ENCODE peak calls at places on chromosome 1, in five cellular contexts. One of them, this sample, is unnamed.

GRCh38 chr1:107936498-107937481 is 28.2 kb downstream of the VAV3 start:
- DNase-seq in mammary epithelial cell: peak; percentile 97
- DNase-seq in Caco-2: no peak
- DNase-seq in psoas muscle: no peak
- DNase-seq in uterus: no peak
- DNase-seq in this sample: peak; percentile 61

GRCh38 chr1:111729271-111729921 is 9.8 kb downstream of the INKA2 start:
- DNase-seq in psoas muscle: peak; percentile 76
- DNase-seq in Caco-2: no peak
- DNase-seq in mammary epithelial cell: no peak
- DNase-seq in uterus: no peak
- DNase-seq in this sample: no peak

GRCh38 chr1:201309420-201309819 is 26.1 kb downstream of the PKP1 start:
- DNase-seq in Caco-2: peak; percentile 84
- DNase-seq in psoas muscle: peak; percentile 92
- DNase-seq in mammary epithelial cell: peak; percentile 94
- DNase-seq in uterus: peak; percentile 20
- DNase-seq in this sample: peak; percentile 85

GRCh38 chr1:225875044-225875822 is 6.9 kb downstream of the TMEM63A start:
- DNase-seq in uterus: no peak
- DNase-seq in psoas muscle: no peak
- DNase-seq in Caco-2: peak; percentile 79
- DNase-seq in mammary epithelial cell: peak; percentile 82
- DNase-seq in this sample: peak; percentile 88

GRCh38 chr1:116066868-116067563 is 44.2 kb upstream of the MAB21L3 start:
- DNase-seq in psoas muscle: no peak
- DNase-seq in uterus: no peak
- DNase-seq in Caco-2: no peak
- DNase-seq in mammary epithelial cell: peak; percentile 7
- DNase-seq in this sample: no peak

GRCh38 chr1:223189525-223189902 is 46.5 kb upstream of the TLR5 start:
- DNase-seq in Caco-2: no peak
- DNase-seq in mammary epithelial cell: no peak
- DNase-seq in psoas muscle: no peak
- DNase-seq in uterus: no peak
- DNase-seq in this sample: no peak

GRCh38 chr1:66618390-66618789 is 84.4 kb downstream of the SGIP1 start:
- DNase-seq in mammary epithelial cell: no peak
- DNase-seq in uterus: no peak
- DNase-seq in Caco-2: no peak
- DNase-seq in psoas muscle: no peak
- DNase-seq in this sample: no peak

GRCh38 chr1:154931940-154932487 is 4.5 kb downstream of the PMVK start:
- DNase-seq in psoas muscle: no peak
- DNase-seq in mammary epithelial cell: peak; percentile 83
- DNase-seq in Caco-2: peak; percentile 39
- DNase-seq in uterus: no peak
- DNase-seq in this sample: peak; percentile 92

GRCh38 chr1:89051300-89051943 is 13.6 kb downstream of the GBP1 start:
- DNase-seq in uterus: no peak
- DNase-seq in psoas muscle: no peak
- DNase-seq in mammary epithelial cell: no peak
- DNase-seq in Caco-2: no peak
- DNase-seq in this sample: no peak

GRCh38 chr1:200332716-200333115 is 77.1 kb downstream of the ZNF281 start:
- DNase-seq in psoas muscle: no peak
- DNase-seq in mammary epithelial cell: no peak
- DNase-seq in Caco-2: no peak
- DNase-seq in uterus: no peak
- DNase-seq in this sample: no peak

GRCh38 chr1:228496084-228496483 is 8.9 kb downstream of the RNF187 start:
- DNase-seq in psoas muscle: no peak
- DNase-seq in mammary epithelial cell: no peak
- DNase-seq in uterus: no peak
- DNase-seq in Caco-2: no peak
- DNase-seq in this sample: no peak

GRCh38 chr1:151716771-151717631 is at the start of gene CELF3:
- DNase-seq in mammary epithelial cell: no peak
- DNase-seq in uterus: no peak
- DNase-seq in Caco-2: no peak
- DNase-seq in psoas muscle: no peak
- DNase-seq in this sample: no peak

GRCh38 chr1:116262207-116262994 is 110.6 kb upstream of the ATP1A1 start:
- DNase-seq in uterus: no peak
- DNase-seq in Caco-2: no peak
- DNase-seq in mammary epithelial cell: no peak
- DNase-seq in psoas muscle: no peak
- DNase-seq in this sample: no peak

GRCh38 chr1:246506785-246507639 is at the start of gene SMYD3:
- DNase-seq in psoas muscle: peak; percentile 86
- DNase-seq in mammary epithelial cell: peak; percentile 73
- DNase-seq in Caco-2: peak; percentile 80
- DNase-seq in uterus: peak; percentile 78
- DNase-seq in this sample: peak; percentile 82

GRCh38 chr1:26350701-26351590 is 3.0 kb downstream of the CRYBG2 start:
- DNase-seq in psoas muscle: no peak
- DNase-seq in Caco-2: peak; percentile 91
- DNase-seq in uterus: no peak
- DNase-seq in mammary epithelial cell: no peak
- DNase-seq in this sample: no peak

GRCh38 chr1:245406426-245406825 is 251.6 kb downstream of the KIF26B start:
- DNase-seq in psoas muscle: no peak
- DNase-seq in Caco-2: no peak
- DNase-seq in mammary epithelial cell: no peak
- DNase-seq in uterus: no peak
- DNase-seq in this sample: no peak

GRCh38 chr1:167991546-167991945 is 54.7 kb upstream of the MPC2 start:
- DNase-seq in Caco-2: no peak
- DNase-seq in mammary epithelial cell: no peak
- DNase-seq in uterus: no peak
- DNase-seq in psoas muscle: no peak
- DNase-seq in this sample: no peak

GRCh38 chr1:9717193-9718005 is 65.9 kb downstream of the PIK3CD start:
- DNase-seq in psoas muscle: peak; percentile 78
- DNase-seq in uterus: no peak
- DNase-seq in mammary epithelial cell: no peak
- DNase-seq in Caco-2: no peak
- DNase-seq in this sample: no peak

GRCh38 chr1:100249155-100249536 is 488 bp downstream of the DBT start:
- DNase-seq in uterus: no peak
- DNase-seq in mammary epithelial cell: no peak
- DNase-seq in Caco-2: no peak
- DNase-seq in psoas muscle: no peak
- DNase-seq in this sample: no peak

GRCh38 chr1:108955881-108956280 is 7.4 kb downstream of the CLCC1 start:
- DNase-seq in uterus: no peak
- DNase-seq in mammary epithelial cell: no peak
- DNase-seq in psoas muscle: no peak
- DNase-seq in Caco-2: no peak
- DNase-seq in this sample: no peak

GRCh38 chr1:179809506-179810366 is 66.6 kb downstream of the FAM163A start:
- DNase-seq in psoas muscle: peak; percentile 66
- DNase-seq in Caco-2: peak; percentile 71
- DNase-seq in uterus: peak; percentile 49
- DNase-seq in mammary epithelial cell: peak; percentile 54
- DNase-seq in this sample: peak; percentile 77

GRCh38 chr1:71948561-71948960 is 333.8 kb downstream of the NEGR1 start:
- DNase-seq in uterus: no peak
- DNase-seq in Caco-2: no peak
- DNase-seq in mammary epithelial cell: no peak
- DNase-seq in psoas muscle: no peak
- DNase-seq in this sample: no peak

GRCh38 chr1:206933333-206933945 is 11.7 kb upstream of the FCMR start:
- DNase-seq in psoas muscle: peak; percentile 58
- DNase-seq in uterus: no peak
- DNase-seq in mammary epithelial cell: no peak
- DNase-seq in Caco-2: peak; percentile 49
- DNase-seq in this sample: peak; percentile 64

GRCh38 chr1:224733021-224733911 is 117.1 kb downstream of the CNIH3 start:
- DNase-seq in mammary epithelial cell: peak; percentile 51
- DNase-seq in Caco-2: peak; percentile 6
- DNase-seq in psoas muscle: peak; percentile 72
- DNase-seq in uterus: no peak
- DNase-seq in this sample: peak; percentile 7

GRCh38 chr1:21926814-21927530 is 10.1 kb downstream of the HSPG2 start:
- DNase-seq in mammary epithelial cell: no peak
- DNase-seq in Caco-2: no peak
- DNase-seq in uterus: peak; percentile 92
- DNase-seq in psoas muscle: peak; percentile 90
- DNase-seq in this sample: no peak

GRCh38 chr1:37999434-38000232 is 5.7 kb downstream of the FHL3 start:
- DNase-seq in Caco-2: no peak
- DNase-seq in uterus: peak; percentile 59
- DNase-seq in mammary epithelial cell: no peak
- DNase-seq in psoas muscle: peak; percentile 80
- DNase-seq in this sample: peak; percentile 65

DNA sequence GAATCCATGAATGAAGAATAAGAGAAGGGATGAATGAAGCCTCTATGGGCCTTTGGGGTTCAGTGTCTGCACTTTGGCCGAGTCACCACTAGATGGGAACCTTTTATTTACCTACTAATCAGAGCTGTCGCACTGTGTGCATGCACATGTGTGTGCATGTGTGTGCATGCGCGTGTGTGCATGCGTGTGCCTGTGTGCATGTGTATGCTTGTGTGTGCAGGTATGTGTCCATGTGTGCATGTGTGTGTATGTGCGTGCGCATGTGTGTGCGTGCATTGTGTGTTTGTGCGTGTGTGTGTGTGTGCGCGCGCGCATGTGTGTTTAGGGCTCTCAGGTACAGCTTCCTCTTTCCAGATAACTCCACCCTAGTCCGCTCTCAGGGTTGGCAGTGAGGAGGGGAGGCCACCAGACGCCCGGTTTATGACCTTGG is 20.4 kb upstream of the UBXN10 start:
- DNase-seq in Caco-2: no peak
- DNase-seq in psoas muscle: no peak
- DNase-seq in mammary epithelial cell: peak; percentile 52
- DNase-seq in uterus: no peak
- DNase-seq in this sample: no peak
- TF ChIP-seq CTCF in Caco-2: peak; percentile 18
- TF ChIP-seq CTCF in psoas muscle: no peak
- TF ChIP-seq CTCF in mammary epithelial cell: peak; percentile 55
- TF ChIP-seq CTCF in uterus: no peak
- TF ChIP-seq CTCF in this sample: peak; percentile 25

DNA sequence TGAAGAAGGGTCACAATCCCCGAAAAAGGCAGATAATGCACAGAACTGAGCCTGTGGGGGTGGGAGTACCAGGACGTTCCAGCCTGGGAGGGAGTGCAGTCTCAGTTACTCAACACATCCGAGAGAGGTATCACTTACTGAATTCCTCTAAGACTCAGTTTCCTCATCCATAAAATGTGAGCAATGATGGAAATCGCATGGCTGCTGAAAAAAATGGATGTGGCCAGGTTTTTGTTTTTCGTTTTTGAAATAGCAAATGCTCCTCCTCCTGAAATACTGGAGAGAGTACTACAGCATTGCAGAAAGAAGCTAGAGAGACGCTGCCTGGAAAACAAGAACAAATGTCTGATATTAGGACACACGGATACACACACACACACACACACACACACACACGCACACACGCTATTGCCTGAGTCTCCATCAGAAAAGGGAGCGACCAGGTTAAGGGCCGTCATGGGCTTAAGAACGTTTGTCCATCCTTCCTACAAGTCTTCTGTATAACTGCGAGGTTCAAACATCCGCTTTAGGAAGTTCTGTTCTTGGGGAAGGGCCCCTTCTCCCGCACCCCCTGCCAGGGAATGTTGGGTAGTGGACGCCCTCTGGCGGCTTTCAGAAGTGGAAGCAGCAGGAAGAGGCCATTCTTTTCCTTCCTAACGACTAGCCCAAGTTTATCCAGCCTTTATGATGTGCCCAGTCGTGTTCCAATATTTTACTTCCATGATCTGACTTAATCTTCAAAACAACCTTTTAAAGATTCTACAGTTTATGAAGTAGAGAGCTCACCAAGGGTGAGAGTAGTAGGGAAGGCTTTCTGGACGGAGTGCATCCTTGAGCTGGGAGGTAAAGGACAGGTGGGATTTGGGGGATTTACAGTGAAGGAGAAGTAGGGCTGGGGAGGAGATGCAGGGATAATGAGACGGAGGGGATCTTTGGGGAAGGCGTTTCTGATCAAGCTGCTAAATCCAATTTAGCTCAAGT is 699 bp upstream of the NES start:
- DNase-seq in uterus: peak; percentile 80
- DNase-seq in mammary epithelial cell: peak; percentile 67
- DNase-seq in psoas muscle: peak; percentile 87
- DNase-seq in Caco-2: peak; percentile 75
- DNase-seq in this sample: peak; percentile 70
- TF ChIP-seq CTCF in uterus: peak; percentile 96
- TF ChIP-seq CTCF in mammary epithelial cell: peak; percentile 91
- TF ChIP-seq CTCF in psoas muscle: peak; percentile 90
- TF ChIP-seq CTCF in Caco-2: peak; percentile 78
- TF ChIP-seq CTCF in this sample: peak; percentile 88

GRCh38 chr1:83808536-83808935 is 190.4 kb downstream of the TTLL7 start:
- DNase-seq in psoas muscle: no peak
- DNase-seq in Caco-2: no peak
- DNase-seq in uterus: no peak
- DNase-seq in mammary epithelial cell: no peak
- DNase-seq in this sample: no peak
- TF ChIP-seq CTCF in psoas muscle: no peak
- TF ChIP-seq CTCF in Caco-2: no peak
- TF ChIP-seq CTCF in uterus: no peak
- TF ChIP-seq CTCF in mammary epithelial cell: no peak
- TF ChIP-seq CTCF in this sample: no peak

GRCh38 chr1:177013273-177013672 is 151.2 kb downstream of the ASTN1 start:
- DNase-seq in uterus: no peak
- DNase-seq in psoas muscle: no peak
- DNase-seq in mammary epithelial cell: no peak
- DNase-seq in Caco-2: no peak
- DNase-seq in this sample: no peak
- TF ChIP-seq CTCF in uterus: no peak
- TF ChIP-seq CTCF in psoas muscle: no peak
- TF ChIP-seq CTCF in mammary epithelial cell: no peak
- TF ChIP-seq CTCF in Caco-2: no peak
- TF ChIP-seq CTCF in this sample: no peak

GRCh38 chr1:178038372-178038771 is 55.5 kb upstream of the RASAL2 start:
- DNase-seq in Caco-2: no peak
- DNase-seq in uterus: no peak
- DNase-seq in psoas muscle: no peak
- DNase-seq in mammary epithelial cell: no peak
- DNase-seq in this sample: no peak

GRCh38 chr1:178039826-178040380 is 54.0 kb upstream of the RASAL2 start:
- DNase-seq in psoas muscle: no peak
- DNase-seq in uterus: no peak
- DNase-seq in Caco-2: peak; percentile 60
- DNase-seq in mammary epithelial cell: no peak
- DNase-seq in this sample: peak; percentile 51

GRCh38 chr1:178036090-178036489 is 57.8 kb upstream of the RASAL2 start:
- DNase-seq in uterus: no peak
- DNase-seq in Caco-2: no peak
- DNase-seq in mammary epithelial cell: no peak
- DNase-seq in psoas muscle: no peak
- DNase-seq in this sample: no peak

GRCh38 chr1:178034676-178035075 is 59.2 kb upstream of the RASAL2 start:
- DNase-seq in psoas muscle: no peak
- DNase-seq in Caco-2: no peak
- DNase-seq in uterus: no peak
- DNase-seq in mammary epithelial cell: no peak
- DNase-seq in this sample: no peak

GRCh38 chr1:178037510-178038253 is 56.2 kb upstream of the RASAL2 start:
- DNase-seq in uterus: peak; percentile 89
- DNase-seq in Caco-2: no peak
- DNase-seq in mammary epithelial cell: peak; percentile 48
- DNase-seq in psoas muscle: peak; percentile 95
- DNase-seq in this sample: peak; percentile 94
- TF ChIP-seq CTCF in uterus: peak; percentile 54
- TF ChIP-seq CTCF in Caco-2: no peak
- TF ChIP-seq CTCF in mammary epithelial cell: peak; percentile 64
- TF ChIP-seq CTCF in psoas muscle: no peak
- TF ChIP-seq CTCF in this sample: peak; percentile 90

This sample was measured in Calu3.